ENCODE peak calls at places on chromosomes 16 and 17, in nine cellular contexts. One of them, this sample, is unnamed.
A peak's percentile ranks its signal among the peaks of the same experiment; 100 is the strongest.

GRCh38 chr17:499836-500543 is 147.4 kb upstream of the RPH3AL start:
- DNase-seq in PC-3: no peak
- DNase-seq in fibroblast of pulmonary artery: no peak
- DNase-seq in M059J: no peak
- DNase-seq in fibroblast of villous mesenchyme: no peak
- DNase-seq in keratinocyte: no peak
- DNase-seq in A549: no peak
- DNase-seq in activated T-helper 1 cell treated with Interleukin-2 at 50 U/mL for 16 hours: no peak
- DNase-seq in WTC11: no peak
- DNase-seq in this sample: no peak

GRCh38 chr16:27721548-27722265 is 171.8 kb downstream of the KATNIP start:
- DNase-seq in PC-3: no peak
- DNase-seq in fibroblast of pulmonary artery: peak; percentile 97
- DNase-seq in M059J: no peak
- DNase-seq in fibroblast of villous mesenchyme: peak; percentile 97
- DNase-seq in keratinocyte: no peak
- DNase-seq in A549: no peak
- DNase-seq in activated T-helper 1 cell treated with Interleukin-2 at 50 U/mL for 16 hours: no peak
- DNase-seq in WTC11: no peak
- DNase-seq in this sample: no peak

GRCh38 chr16:50516401-50516800 is 31.8 kb upstream of the NKD1 start:
- DNase-seq in PC-3: no peak
- DNase-seq in fibroblast of pulmonary artery: no peak
- DNase-seq in M059J: no peak
- DNase-seq in fibroblast of villous mesenchyme: no peak
- DNase-seq in keratinocyte: no peak
- DNase-seq in A549: no peak
- DNase-seq in activated T-helper 1 cell treated with Interleukin-2 at 50 U/mL for 16 hours: no peak
- DNase-seq in WTC11: no peak
- DNase-seq in this sample: no peak

GRCh38 chr17:17487998-17488397 is 8.2 kb downstream of the RASD1 start:
- DNase-seq in PC-3: no peak
- DNase-seq in fibroblast of pulmonary artery: no peak
- DNase-seq in M059J: no peak
- DNase-seq in fibroblast of villous mesenchyme: no peak
- DNase-seq in keratinocyte: no peak
- DNase-seq in A549: no peak
- DNase-seq in activated T-helper 1 cell treated with Interleukin-2 at 50 U/mL for 16 hours: no peak
- DNase-seq in WTC11: no peak
- DNase-seq in this sample: no peak

GRCh38 chr16:84475643-84476240 is 28.7 kb downstream of the MEAK7 start:
- DNase-seq in PC-3: peak; percentile 5
- DNase-seq in fibroblast of pulmonary artery: no peak
- DNase-seq in M059J: peak; percentile 60
- DNase-seq in fibroblast of villous mesenchyme: no peak
- DNase-seq in keratinocyte: no peak
- DNase-seq in A549: no peak
- DNase-seq in activated T-helper 1 cell treated with Interleukin-2 at 50 U/mL for 16 hours: no peak
- DNase-seq in WTC11: no peak
- DNase-seq in this sample: no peak

GRCh38 chr17:8158267-8159031 is 4.3 kb downstream of the VAMP2 start:
- DNase-seq in PC-3: peak; percentile 88
- DNase-seq in fibroblast of pulmonary artery: peak; percentile 94
- DNase-seq in M059J: peak; percentile 86
- DNase-seq in fibroblast of villous mesenchyme: peak; percentile 93
- DNase-seq in keratinocyte: no peak
- DNase-seq in A549: peak; percentile 94
- DNase-seq in activated T-helper 1 cell treated with Interleukin-2 at 50 U/mL for 16 hours: peak; percentile 75
- DNase-seq in WTC11: peak; percentile 97
- DNase-seq in this sample: peak; percentile 51

GRCh38 chr16:2779151-2779920 is 2.3 kb upstream of the ELOB start:
- DNase-seq in PC-3: no peak
- DNase-seq in fibroblast of pulmonary artery: no peak
- DNase-seq in M059J: no peak
- DNase-seq in fibroblast of villous mesenchyme: no peak
- DNase-seq in keratinocyte: no peak
- DNase-seq in A549: no peak
- DNase-seq in activated T-helper 1 cell treated with Interleukin-2 at 50 U/mL for 16 hours: no peak
- DNase-seq in WTC11: no peak
- DNase-seq in this sample: no peak

GRCh38 chr16:74107795-74108610 is 188.6 kb upstream of the PSMD7 start:
- DNase-seq in PC-3: peak; percentile 56
- DNase-seq in fibroblast of pulmonary artery: peak; percentile 7
- DNase-seq in M059J: peak; percentile 36
- DNase-seq in fibroblast of villous mesenchyme: peak; percentile 20
- DNase-seq in keratinocyte: no peak
- DNase-seq in A549: peak; percentile 42
- DNase-seq in activated T-helper 1 cell treated with Interleukin-2 at 50 U/mL for 16 hours: no peak
- DNase-seq in WTC11: peak; percentile 80
- DNase-seq in this sample: no peak

GRCh38 chr16:11386054-11386680 is 40.9 kb downstream of the RMI2 start:
- DNase-seq in PC-3: no peak
- DNase-seq in fibroblast of pulmonary artery: no peak
- DNase-seq in M059J: no peak
- DNase-seq in fibroblast of villous mesenchyme: no peak
- DNase-seq in keratinocyte: no peak
- DNase-seq in A549: no peak
- DNase-seq in activated T-helper 1 cell treated with Interleukin-2 at 50 U/mL for 16 hours: no peak
- DNase-seq in WTC11: no peak
- DNase-seq in this sample: no peak

GRCh38 chr17:65085397-65085796 is 28.9 kb upstream of the GNA13 start:
- DNase-seq in PC-3: no peak
- DNase-seq in fibroblast of pulmonary artery: no peak
- DNase-seq in M059J: no peak
- DNase-seq in fibroblast of villous mesenchyme: no peak
- DNase-seq in keratinocyte: no peak
- DNase-seq in A549: no peak
- DNase-seq in activated T-helper 1 cell treated with Interleukin-2 at 50 U/mL for 16 hours: no peak
- DNase-seq in WTC11: no peak
- DNase-seq in this sample: no peak

GRCh38 chr16:49504023-49504364 is 130.4 kb downstream of the C16orf78 start:
- DNase-seq in PC-3: no peak
- DNase-seq in fibroblast of pulmonary artery: no peak
- DNase-seq in M059J: no peak
- DNase-seq in fibroblast of villous mesenchyme: no peak
- DNase-seq in keratinocyte: no peak
- DNase-seq in A549: no peak
- DNase-seq in activated T-helper 1 cell treated with Interleukin-2 at 50 U/mL for 16 hours: no peak
- DNase-seq in WTC11: no peak
- DNase-seq in this sample: no peak

GRCh38 chr16:67932462-67932840 is 789 bp upstream of the CTRL start:
- DNase-seq in PC-3: no peak
- DNase-seq in fibroblast of pulmonary artery: no peak
- DNase-seq in M059J: no peak
- DNase-seq in fibroblast of villous mesenchyme: no peak
- DNase-seq in keratinocyte: no peak
- DNase-seq in A549: no peak
- DNase-seq in activated T-helper 1 cell treated with Interleukin-2 at 50 U/mL for 16 hours: no peak
- DNase-seq in WTC11: no peak
- DNase-seq in this sample: no peak

GRCh38 chr16:89395150-89396142 is 94.9 kb downstream of the ANKRD11 start:
- DNase-seq in PC-3: peak; percentile 95
- DNase-seq in fibroblast of pulmonary artery: peak; percentile 99
- DNase-seq in M059J: peak; percentile 98
- DNase-seq in fibroblast of villous mesenchyme: peak; percentile 99
- DNase-seq in keratinocyte: peak; percentile 84
- DNase-seq in A549: peak; percentile 88
- DNase-seq in activated T-helper 1 cell treated with Interleukin-2 at 50 U/mL for 16 hours: no peak
- DNase-seq in WTC11: no peak
- DNase-seq in this sample: no peak

GRCh38 chr17:43874293-43874692 is 27.3 kb downstream of the CD300LG start:
- DNase-seq in PC-3: no peak
- DNase-seq in fibroblast of pulmonary artery: no peak
- DNase-seq in M059J: no peak
- DNase-seq in fibroblast of villous mesenchyme: no peak
- DNase-seq in keratinocyte: no peak
- DNase-seq in A549: no peak
- DNase-seq in activated T-helper 1 cell treated with Interleukin-2 at 50 U/mL for 16 hours: no peak
- DNase-seq in WTC11: no peak
- DNase-seq in this sample: no peak

GRCh38 chr16:70430667-70431536 is 8.0 kb downstream of the ST3GAL2 start:
- DNase-seq in PC-3: peak; percentile 12
- DNase-seq in fibroblast of pulmonary artery: no peak
- DNase-seq in M059J: no peak
- DNase-seq in fibroblast of villous mesenchyme: peak; percentile 24
- DNase-seq in keratinocyte: no peak
- DNase-seq in A549: no peak
- DNase-seq in activated T-helper 1 cell treated with Interleukin-2 at 50 U/mL for 16 hours: peak; percentile 27
- DNase-seq in WTC11: no peak
- DNase-seq in this sample: peak; percentile 72

GRCh38 chr17:27538156-27538955 is 82.1 kb downstream of the KSR1 start:
- DNase-seq in PC-3: no peak
- DNase-seq in fibroblast of pulmonary artery: no peak
- DNase-seq in M059J: peak; percentile 7
- DNase-seq in fibroblast of villous mesenchyme: no peak
- DNase-seq in keratinocyte: no peak
- DNase-seq in A549: no peak
- DNase-seq in activated T-helper 1 cell treated with Interleukin-2 at 50 U/mL for 16 hours: no peak
- DNase-seq in WTC11: no peak
- DNase-seq in this sample: no peak

GRCh38 chr16:23351360-23351759 is 49.3 kb downstream of the SCNN1B start:
- DNase-seq in PC-3: no peak
- DNase-seq in fibroblast of pulmonary artery: no peak
- DNase-seq in M059J: no peak
- DNase-seq in fibroblast of villous mesenchyme: no peak
- DNase-seq in keratinocyte: no peak
- DNase-seq in A549: no peak
- DNase-seq in activated T-helper 1 cell treated with Interleukin-2 at 50 U/mL for 16 hours: no peak
- DNase-seq in WTC11: no peak
- DNase-seq in this sample: no peak

This sample was measured in AML-193.